ENCODE peak calls at places on chromosomes 12 and 14, in seven cellular contexts. Y is MCF 10A, A is HuH-7.5, S is left ventricle myocardium inferior, B is EH, K is DMS79, X is neural progenitor cell. Z is an unnamed sample.

GRCh38 chr12:6754406-6754805 is 1.5 kb upstream of the MLF2 start:
- DNase-seq in X (no peak), B (no peak), K (no peak), A (no peak), S (no peak), Y (no peak), Z (no peak)

GRCh38 chr12:100528471-100529139 is 44.9 kb upstream of the GAS2L3 start:
- DNase-seq in X (no peak), Y (no peak), B (no peak), K (no peak), S (no peak), A (no peak), Z (no peak)

GRCh38 chr12:25276199-25276937 is 25.6 kb upstream of the KRAS start:
- DNase-seq in S (no peak), K (no peak), B (peak), Y (peak), X (no peak), A (no peak), Z (no peak)

GRCh38 chr12:32896438-32897275 is at the start of gene PKP2:
- DNase-seq in Y (peak), A (peak), B (no peak), X (peak), K (peak), S (peak), Z (peak)

GRCh38 chr14:63045612-63046320 is 508 bp upstream of the KCNH5 start:
- DNase-seq in B (peak), Y (no peak), S (no peak), X (peak), A (peak), K (peak), Z (peak)

GRCh38 chr12:19066471-19067001 is 63.0 kb upstream of the PLEKHA5 start:
- DNase-seq in A (peak), Y (no peak), K (no peak), S (no peak), X (no peak), B (no peak), Z (no peak)

GRCh38 chr14:74886001-74886400 is 4.3 kb downstream of the DLST start:
- DNase-seq in X (peak), B (peak), K (no peak), A (no peak), Y (peak), S (no peak), Z (no peak)

GRCh38 chr14:54881235-54881760 is 21.3 kb downstream of the GCH1 start:
- DNase-seq in Y (peak), K (peak), X (no peak), B (peak), A (no peak), S (no peak), Z (no peak)

GRCh38 chr12:53219956-53220856 is 11.8 kb downstream of the RARG start:
- DNase-seq in B (peak), X (peak), Y (peak), A (peak), S (peak), K (no peak), Z (peak)

GRCh38 chr12:94305293-94305957 is 154.2 kb downstream of the CEP83 start:
- DNase-seq in X (no peak), B (peak), K (peak), S (no peak), A (no peak), Y (no peak), Z (no peak)

GRCh38 chr12:114625294-114625851 is 58.6 kb downstream of the TBX3 start:
- DNase-seq in K (peak), Y (peak), X (peak), B (peak), S (no peak), A (no peak), Z (peak)

GRCh38 chr12:118035194-118036041 is 18.9 kb downstream of the RFC5 start:
- DNase-seq in B (peak), S (no peak), Y (no peak), X (peak), K (no peak), A (no peak), Z (peak)

GRCh38 chr14:90599748-90600507 is 203.1 kb downstream of the CALM1 start:
- DNase-seq in K (peak), S (no peak), B (peak), A (peak), Y (peak), X (no peak), Z (no peak)

GRCh38 chr14:37197421-37198272 is at the start of gene MIPOL1:
- DNase-seq in X (peak), K (peak), A (peak), Y (peak), S (peak), B (peak), Z (peak)

GRCh38 chr12:74537126-74537706 is 419 bp upstream of the ATXN7L3B start:
- DNase-seq in X (peak), S (no peak), A (peak), K (peak), Y (peak), B (peak), Z (no peak)

GRCh38 chr12:68342966-68343365 is 10.8 kb upstream of the MDM1 start:
- DNase-seq in X (no peak), B (no peak), A (no peak), K (peak), S (no peak), Y (no peak), Z (peak)

GRCh38 chr12:71426648-71427047 is 12.9 kb upstream of the LGR5 start:
- DNase-seq in A (no peak), K (no peak), Y (peak), S (no peak), B (peak), X (no peak), Z (no peak)

GRCh38 chr12:95625012-95625411 is 73.7 kb upstream of the USP44 start:
- DNase-seq in X (no peak), S (no peak), B (no peak), Y (no peak), K (no peak), A (no peak), Z (no peak)

GRCh38 chr14:94015223-94015622 is 10.9 kb upstream of the OTUB2 start:
- DNase-seq in Y (no peak), K (no peak), A (no peak), B (no peak), S (no peak), X (no peak), Z (no peak)

GRCh38 chr14:99395904-99396530 is 84.6 kb downstream of the SETD3 start:
- DNase-seq in K (peak), X (no peak), A (no peak), S (no peak), B (peak), Y (peak), Z (no peak)

GRCh38 chr14:68683326-68683725 is 109.5 kb downstream of the ZFP36L1 start:
- DNase-seq in K (no peak), S (no peak), Y (peak), A (no peak), B (peak), X (no peak), Z (no peak)